ENCODE peak calls at places on chromosomes 16 and 17, in seven cellular contexts. H is pancreas, P is OCI-LY7, A is heart right ventricle, Z is ovary, V is body of pancreas, G is lower lobe of right lung. C is an unnamed sample. For H3K36me3, the result is how much of the 10 kb centered on the place peaks cover.

GRCh38 chr16:22161999-22162657 is at the start of gene SDR42E2:
- DNase-seq in H (peak), P (no peak), A (no peak), Z (no peak), V (peak), G (no peak), C (peak)

GRCh38 chr17:42002175-42002791 is 15.0 kb downstream of the DNAJC7 start:
- DNase-seq in H (no peak), P (no peak), A (no peak), Z (no peak), V (no peak), G (no peak), C (no peak)

GRCh38 chr17:82438401-82439193 is 12.0 kb downstream of the CYBC1 start:
- DNase-seq in H (peak), P (no peak), A (peak), Z (no peak), V (peak), G (no peak), C (peak)

GRCh38 chr16:66512589-66513404 is 37.1 kb downstream of the TK2 start:
- DNase-seq in H (no peak), P (no peak), A (no peak), Z (no peak), V (no peak), G (no peak), C (no peak)

GRCh38 chr17:20315821-20316220 is 151.5 kb downstream of the LGALS9B start:
- DNase-seq in H (no peak), P (no peak), A (no peak), Z (no peak), V (no peak), G (no peak), C (no peak)

GRCh38 chr16:82192665-82193064 is 22.6 kb upstream of the MPHOSPH6 start:
- DNase-seq in H (no peak), P (peak), A (no peak), Z (no peak), V (no peak), G (no peak), C (no peak)

GRCh38 chr16:86457621-86458456 is 52.5 kb upstream of the FOXF1 start:
- DNase-seq in H (no peak), P (no peak), A (no peak), Z (no peak), V (no peak), G (no peak), C (no peak)

GRCh38 chr17:76446449-76447231 is 6.3 kb downstream of the UBE2O start:
- DNase-seq in H (no peak), P (no peak), A (no peak), Z (no peak), V (peak), G (no peak), C (no peak)

GRCh38 chr17:512926-513325 is 160.3 kb upstream of the RPH3AL start:
- DNase-seq in H (no peak), P (no peak), A (no peak), Z (no peak), V (peak), G (no peak), C (no peak)

GRCh38 chr16:50627419-50627818 is 53.7 kb downstream of the SNX20 start:
- DNase-seq in H (no peak), P (peak), A (peak), Z (peak), V (peak), G (no peak), C (no peak)

GRCh38 chr16:9090960-9091866 is at the start of gene HAPSTR1:
- DNase-seq in H (peak), P (peak), A (peak), Z (peak), V (peak), G (peak), C (peak)

GRCh38 chr16:10338426-10338825 is 47.4 kb upstream of the ATF7IP2 start:
- DNase-seq in H (no peak), P (no peak), A (peak), Z (no peak), V (no peak), G (no peak), C (no peak)

GRCh38 chr17:50087246-50087911 is 7.8 kb upstream of the PDK2 start:
- DNase-seq in H (no peak), P (peak), A (peak), Z (peak), V (peak), G (peak), C (peak)

GRCh38 chr16:78277374-78277773 is 177.9 kb downstream of the WWOX start:
- DNase-seq in H (no peak), P (no peak), A (no peak), Z (no peak), V (no peak), G (no peak), C (no peak)

GRCh38 chr17:11610999-11611566 is 12.8 kb downstream of the DNAH9 start:
- DNase-seq in H (no peak), P (no peak), A (no peak), Z (no peak), V (no peak), G (no peak), C (no peak)

GRCh38 chr17:41692722-41693521 is 4.2 kb downstream of the EIF1 start:
- DNase-seq in H (no peak), P (no peak), A (no peak), Z (no peak), V (no peak), G (no peak), C (no peak)

GRCh38 chr17:43982171-43982570 is 22.3 kb upstream of the NAGS start:
- DNase-seq in H (no peak), P (no peak), A (no peak), Z (no peak), V (no peak), G (no peak), C (no peak)

GRCh38 chr17:74601944-74602572 is 10.0 kb upstream of the CD300LD start:
- DNase-seq in H (no peak), P (peak), A (no peak), Z (no peak), V (peak), G (no peak), C (no peak)

GRCh38 chr16:8716592-8716991 is 42.2 kb downstream of the ABAT start:
- DNase-seq in H (no peak), P (no peak), A (no peak), Z (no peak), V (no peak), G (no peak), C (no peak)

GRCh38 chr16:48602357-48603014 is 7.5 kb downstream of the N4BP1 start:
- DNase-seq in H (no peak), P (no peak), A (no peak), Z (no peak), V (no peak), G (no peak), C (no peak)

GRCh38 chr16:77064037-77064436 is 127.0 kb upstream of the MON1B start:
- DNase-seq in H (no peak), P (no peak), A (no peak), Z (no peak), V (no peak), G (no peak), C (no peak)

GRCh38 chr17:65856865-65857264 is 295.4 kb upstream of the AXIN2 start:
- DNase-seq in H (no peak), P (no peak), A (no peak), Z (no peak), V (no peak), G (no peak), C (no peak)

GRCh38 chr17:17745476-17746455 is 64.5 kb downstream of the RAI1 start:
- DNase-seq in H (no peak), P (no peak), A (no peak), Z (no peak), V (no peak), G (no peak), C (no peak)

GRCh38 chr16:12545792-12546342 is 257.8 kb downstream of the CPPED1 start:
- DNase-seq in H (no peak), P (peak), A (no peak), Z (no peak), V (no peak), G (no peak), C (no peak)

GRCh38 chr16:89052824-89053724 is 40.6 kb upstream of the ACSF3 start:
- DNase-seq in H (no peak), P (no peak), A (peak), Z (no peak), V (no peak), G (no peak), C (peak)

GRCh38 chr17:39737761-39738567 is at the start of gene GRB7:
- DNase-seq in H (peak), P (no peak), A (no peak), Z (no peak), V (peak), G (peak), C (peak)

GRCh38 chr17:17382060-17382449 is 78.9 kb downstream of the NT5M start:
- DNase-seq in H (no peak), P (no peak), A (no peak), Z (no peak), V (no peak), G (no peak), C (no peak)

GRCh38 chr16:23893976-23894375 is 58.2 kb downstream of the PRKCB start:
- DNase-seq in H (no peak), P (no peak), A (no peak), Z (no peak), V (no peak), G (no peak), C (no peak)

GRCh38 chr17:48612456-48612853 is 1.6 kb upstream of the HOXB7 start:
- DNase-seq in H (no peak), P (peak), A (no peak), Z (no peak), V (no peak), G (no peak), C (no peak)

GRCh38 chr17:48615212-48615962 is at the start of gene HOXB8:
- DNase-seq in H (no peak), P (no peak), A (no peak), Z (no peak), V (no peak), G (no peak), C (no peak)

GRCh38 chr17:48614904-48615211 is 234 bp downstream of the HOXB8 start:
- DNase-seq in H (no peak), P (no peak), A (no peak), Z (no peak), V (no peak), G (no peak), C (no peak)

GRCh38 chr17:48612854-48613691 is 2.0 kb downstream of the HOXB8 start:
- DNase-seq in H (no peak), P (peak), A (no peak), Z (no peak), V (peak), G (no peak), C (peak)

DNA sequence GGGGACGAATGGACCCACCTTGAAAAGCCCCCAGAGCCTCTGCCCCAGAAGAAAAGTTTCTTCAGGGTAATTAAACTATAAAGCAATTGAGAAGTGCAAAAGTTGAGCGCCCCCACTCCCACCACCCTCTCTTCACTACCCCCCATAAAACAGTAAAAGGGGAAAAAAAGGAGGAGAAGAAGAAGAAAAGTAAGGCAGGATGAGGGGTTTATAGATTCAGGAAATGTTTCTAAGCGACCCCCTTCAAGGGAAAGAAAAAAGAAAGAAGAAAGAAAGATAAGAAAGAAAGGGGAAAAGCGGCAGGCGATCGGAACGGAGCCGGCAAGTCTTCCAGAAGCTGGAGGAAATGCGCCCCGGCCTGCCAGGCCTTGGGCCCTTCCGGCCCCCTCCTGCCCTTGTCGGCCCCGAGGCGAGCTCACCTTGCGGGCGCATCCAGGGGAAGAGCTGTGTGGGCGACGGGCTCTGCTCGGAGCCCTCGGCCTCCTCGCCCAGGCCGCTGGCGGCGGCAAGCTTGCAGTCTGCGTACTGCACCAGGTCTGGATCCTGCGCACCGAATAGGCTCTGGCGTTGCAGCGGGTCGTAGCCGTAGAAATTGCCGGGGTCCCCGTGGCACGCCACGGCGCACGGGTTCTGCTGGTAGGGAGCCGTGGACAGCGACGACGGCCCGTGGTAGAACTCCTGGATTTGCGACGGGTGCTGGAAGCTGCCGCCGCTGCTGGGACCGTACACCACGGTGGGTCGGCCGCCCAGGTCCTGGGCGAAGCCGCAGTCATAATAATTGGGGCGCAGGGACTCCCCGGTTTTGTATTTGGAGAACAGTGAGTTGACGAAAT is 1.0 kb downstream of the HOXB8 start:
- DNase-seq in H (no peak), P (no peak), A (no peak), Z (no peak), V (no peak), G (no peak), C (no peak)
- H3K4me3 ChIP-seq in H (no peak), P (no peak), A (no peak), Z (peak), V (no peak), G (peak), C (no peak)

DNA sequence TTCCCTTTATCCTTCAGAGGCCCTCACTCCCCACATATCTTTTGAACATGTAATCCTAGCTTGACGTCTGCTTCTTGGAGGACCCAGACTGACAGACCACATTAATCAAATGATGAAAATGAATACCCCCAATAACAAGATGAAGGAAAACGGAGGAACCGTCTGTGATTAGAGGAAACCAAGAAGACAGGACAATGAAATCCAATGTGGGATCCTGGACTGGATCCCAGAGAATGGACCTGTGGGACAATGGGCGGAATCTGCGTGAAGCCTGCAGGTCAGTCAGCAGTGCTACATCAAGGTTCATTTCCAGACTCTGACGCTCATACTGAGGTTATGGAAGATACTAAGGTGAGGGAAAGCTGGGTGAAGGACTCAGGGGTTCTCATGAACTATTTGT is 35.9 kb downstream of the MBTPS1 start:
- DNase-seq in H (no peak), P (no peak), A (no peak), Z (no peak), V (no peak), G (no peak), C (no peak)
- H3K36me3 ChIP-seq in H (under half), P (half or more), A (half or more), Z (under half), V (under half), G (half or more), C (under half)

DNA sequence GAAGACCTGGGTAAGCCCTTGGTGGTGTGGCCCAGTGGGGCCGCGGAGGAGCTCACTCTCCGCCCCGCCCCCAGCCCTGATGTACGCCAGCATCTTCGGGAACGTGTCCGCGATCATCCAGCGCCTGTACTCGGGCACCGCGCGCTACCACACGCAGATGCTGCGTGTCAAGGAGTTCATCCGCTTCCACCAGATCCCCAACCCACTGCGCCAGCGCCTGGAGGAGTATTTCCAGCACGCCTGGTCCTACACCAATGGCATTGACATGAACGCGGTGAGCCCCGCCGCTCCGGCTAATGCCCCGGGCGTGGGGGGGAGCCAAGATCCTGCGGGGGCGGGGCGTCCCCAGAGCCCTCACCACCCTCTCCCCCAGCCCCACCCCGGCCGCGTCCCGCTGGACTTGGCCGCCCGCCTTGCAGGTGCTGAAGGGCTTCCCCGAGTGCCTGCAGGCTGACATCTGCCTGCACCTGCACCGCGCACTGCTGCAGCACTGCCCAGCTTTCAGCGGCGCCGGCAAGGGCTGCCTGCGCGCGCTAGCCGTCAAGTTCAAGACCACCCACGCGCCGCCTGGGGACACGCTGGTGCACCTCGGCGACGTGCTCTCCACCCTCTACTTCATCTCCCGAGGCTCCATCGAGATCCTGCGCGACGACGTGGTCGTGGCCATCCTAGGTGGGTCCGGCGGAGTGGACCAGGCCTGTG is 12.1 kb upstream of the DCAF7 start:
- DNase-seq in H (no peak), P (no peak), A (no peak), Z (no peak), V (no peak), G (peak), C (no peak)
- H3K4me3 ChIP-seq in H (no peak), P (no peak), A (peak), Z (no peak), V (no peak), G (peak), C (no peak)

DNA sequence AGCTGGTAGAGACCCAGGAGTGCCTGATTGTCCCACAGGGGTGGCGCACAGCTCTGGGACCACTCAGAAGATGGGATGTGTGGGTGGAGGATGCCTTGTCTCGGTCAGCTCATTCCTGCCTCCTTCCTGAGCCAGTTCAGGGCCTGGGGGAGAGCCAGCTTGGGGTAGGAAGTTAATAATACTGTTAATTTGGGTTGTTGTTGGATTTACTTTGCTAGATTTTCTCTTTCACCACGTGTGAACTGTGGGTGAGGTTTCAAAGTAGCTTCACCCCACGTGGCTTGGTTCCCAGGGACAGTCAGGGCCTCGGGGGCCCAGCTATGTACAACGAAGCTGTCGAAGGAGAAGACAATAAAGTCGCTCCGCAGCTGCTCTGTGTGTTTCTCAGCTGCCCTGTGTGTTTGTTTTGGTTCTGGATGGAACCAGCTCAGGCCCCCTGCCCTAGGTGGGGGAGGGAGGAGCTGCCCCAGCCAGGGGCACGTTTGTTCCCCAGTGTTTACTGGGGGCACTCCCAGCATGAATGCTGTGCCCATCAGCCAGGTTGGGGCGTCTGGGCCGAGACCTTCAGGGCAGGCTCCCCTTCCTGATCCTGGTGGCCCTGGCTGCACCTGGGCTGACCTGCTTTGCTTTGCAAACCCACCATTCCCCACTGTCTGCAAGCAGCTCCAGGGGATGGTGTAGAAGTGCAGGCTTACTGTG is 2.3 kb downstream of the NUDT16L1 start:
- DNase-seq in H (no peak), P (no peak), A (no peak), Z (no peak), V (no peak), G (no peak), C (no peak)
- H3K36me3 ChIP-seq in H (under half), P (under half), A (half or more), Z (under half), V (under half), G (half or more), C (under half)

C was measured in upper lobe of left lung.